ENCODE peak calls at places on chromosomes 5 and 9, in six cellular contexts. One of them, this sample, is unnamed.

GRCh38 chr9:132543251-132543650 is 39.2 kb upstream of the BARHL1 start:
- DNase-seq in H9: no peak
- DNase-seq in IMR-90: no peak
- DNase-seq in H1: no peak
- DNase-seq in mesenchymal stem cell: no peak
- DNase-seq in neuronal stem cell: no peak
- DNase-seq in this sample: no peak

GRCh38 chr5:16713386-16713928 is 96.7 kb upstream of the RETREG1 start:
- DNase-seq in H9: peak
- DNase-seq in mesenchymal stem cell: peak
- DNase-seq in neuronal stem cell: peak
- DNase-seq in H1: no peak
- DNase-seq in IMR-90: peak
- DNase-seq in this sample: no peak

GRCh38 chr5:179060116-179061008 is at the start of gene ZNF354C:
- DNase-seq in H9: peak
- DNase-seq in IMR-90: peak
- DNase-seq in mesenchymal stem cell: peak
- DNase-seq in neuronal stem cell: peak
- DNase-seq in H1: peak
- DNase-seq in this sample: peak

GRCh38 chr5:137470111-137470920 is 28.8 kb downstream of the SPOCK1 start:
- DNase-seq in IMR-90: peak
- DNase-seq in H9: no peak
- DNase-seq in H1: no peak
- DNase-seq in mesenchymal stem cell: no peak
- DNase-seq in neuronal stem cell: no peak
- DNase-seq in this sample: peak

GRCh38 chr5:95365302-95366095 is 25.7 kb upstream of the FAM81B start:
- DNase-seq in IMR-90: no peak
- DNase-seq in neuronal stem cell: no peak
- DNase-seq in mesenchymal stem cell: no peak
- DNase-seq in H1: no peak
- DNase-seq in H9: no peak
- DNase-seq in this sample: no peak

GRCh38 chr5:143776951-143777350 is 35.0 kb upstream of the HMHB1 start:
- DNase-seq in H9: no peak
- DNase-seq in mesenchymal stem cell: no peak
- DNase-seq in IMR-90: no peak
- DNase-seq in neuronal stem cell: no peak
- DNase-seq in H1: no peak
- DNase-seq in this sample: no peak

GRCh38 chr9:137575382-137575724 is 3.4 kb downstream of the DPH7 start:
- DNase-seq in IMR-90: no peak
- DNase-seq in H9: no peak
- DNase-seq in neuronal stem cell: no peak
- DNase-seq in H1: no peak
- DNase-seq in mesenchymal stem cell: no peak
- DNase-seq in this sample: no peak

GRCh38 chr9:19533373-19533772 is 124.6 kb downstream of the ACER2 start:
- DNase-seq in H1: no peak
- DNase-seq in H9: no peak
- DNase-seq in IMR-90: peak
- DNase-seq in mesenchymal stem cell: peak
- DNase-seq in neuronal stem cell: no peak
- DNase-seq in this sample: no peak

GRCh38 chr5:129379406-129379805 is 80.7 kb upstream of the ADAMTS19 start:
- DNase-seq in mesenchymal stem cell: no peak
- DNase-seq in H9: no peak
- DNase-seq in IMR-90: no peak
- DNase-seq in H1: no peak
- DNase-seq in neuronal stem cell: no peak
- DNase-seq in this sample: no peak

DNA sequence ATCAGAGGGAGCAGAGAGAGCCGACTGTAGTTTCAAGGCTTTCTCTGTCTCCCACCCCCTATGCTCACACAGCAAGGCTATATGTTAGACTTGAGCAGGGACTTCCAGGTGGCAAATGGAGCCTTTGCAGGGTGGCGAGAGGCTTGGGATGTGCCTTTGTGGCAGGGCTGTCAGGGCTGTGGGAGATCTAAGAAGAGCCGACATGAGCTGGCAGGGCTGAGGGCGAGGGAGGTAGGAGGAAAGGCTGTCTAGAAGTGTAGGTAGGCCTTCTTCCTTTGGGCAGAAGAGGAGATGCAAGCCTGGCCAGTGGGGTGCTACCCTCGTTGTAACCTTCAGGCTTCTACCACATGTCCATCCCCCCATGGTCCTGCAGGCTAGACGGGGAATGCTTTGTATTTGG is 15.1 kb downstream of the CXXC5 start:
- DNase-seq in H1: no peak
- DNase-seq in IMR-90: no peak
- DNase-seq in neuronal stem cell: no peak
- DNase-seq in mesenchymal stem cell: no peak
- DNase-seq in H9: no peak
- DNase-seq in this sample: no peak
- H4K91ac ChIP-seq in H1: no peak
- H4K91ac ChIP-seq in IMR-90: peak
- H4K91ac ChIP-seq in neuronal stem cell: no peak
- H4K91ac ChIP-seq in mesenchymal stem cell: no peak
- H4K91ac ChIP-seq in H9: no peak
- H4K91ac ChIP-seq in this sample: no peak

GRCh38 chr5:169991115-169991514 is 10.8 kb upstream of the INSYN2B start:
- DNase-seq in mesenchymal stem cell: no peak
- DNase-seq in neuronal stem cell: no peak
- DNase-seq in IMR-90: no peak
- DNase-seq in H9: no peak
- DNase-seq in H1: no peak
- DNase-seq in this sample: no peak
- H2BK5ac ChIP-seq in mesenchymal stem cell: no peak
- H2BK5ac ChIP-seq in neuronal stem cell: no peak
- H2BK5ac ChIP-seq in IMR-90: no peak
- H2BK5ac ChIP-seq in H9: no peak
- H2BK5ac ChIP-seq in H1: no peak
- H2BK5ac ChIP-seq in this sample: no peak

GRCh38 chr9:93480728-93481324 is 27.4 kb upstream of the FAM120AOS start:
- DNase-seq in H1: no peak
- DNase-seq in neuronal stem cell: no peak
- DNase-seq in mesenchymal stem cell: no peak
- DNase-seq in IMR-90: no peak
- DNase-seq in H9: no peak
- DNase-seq in this sample: no peak
- H3K18ac ChIP-seq in H1: no peak
- H3K18ac ChIP-seq in neuronal stem cell: peak
- H3K18ac ChIP-seq in mesenchymal stem cell: peak
- H3K18ac ChIP-seq in IMR-90: no peak
- H3K18ac ChIP-seq in H9: no peak
- H3K18ac ChIP-seq in this sample: peak

GRCh38 chr5:73757421-73757820 is 131.4 kb downstream of the ARHGEF28 start:
- DNase-seq in neuronal stem cell: no peak
- DNase-seq in H9: no peak
- DNase-seq in IMR-90: no peak
- DNase-seq in mesenchymal stem cell: no peak
- DNase-seq in H1: no peak
- DNase-seq in this sample: no peak
- H4K91ac ChIP-seq in neuronal stem cell: no peak
- H4K91ac ChIP-seq in H9: no peak
- H4K91ac ChIP-seq in IMR-90: no peak
- H4K91ac ChIP-seq in mesenchymal stem cell: no peak
- H4K91ac ChIP-seq in H1: no peak
- H4K91ac ChIP-seq in this sample: no peak

DNA sequence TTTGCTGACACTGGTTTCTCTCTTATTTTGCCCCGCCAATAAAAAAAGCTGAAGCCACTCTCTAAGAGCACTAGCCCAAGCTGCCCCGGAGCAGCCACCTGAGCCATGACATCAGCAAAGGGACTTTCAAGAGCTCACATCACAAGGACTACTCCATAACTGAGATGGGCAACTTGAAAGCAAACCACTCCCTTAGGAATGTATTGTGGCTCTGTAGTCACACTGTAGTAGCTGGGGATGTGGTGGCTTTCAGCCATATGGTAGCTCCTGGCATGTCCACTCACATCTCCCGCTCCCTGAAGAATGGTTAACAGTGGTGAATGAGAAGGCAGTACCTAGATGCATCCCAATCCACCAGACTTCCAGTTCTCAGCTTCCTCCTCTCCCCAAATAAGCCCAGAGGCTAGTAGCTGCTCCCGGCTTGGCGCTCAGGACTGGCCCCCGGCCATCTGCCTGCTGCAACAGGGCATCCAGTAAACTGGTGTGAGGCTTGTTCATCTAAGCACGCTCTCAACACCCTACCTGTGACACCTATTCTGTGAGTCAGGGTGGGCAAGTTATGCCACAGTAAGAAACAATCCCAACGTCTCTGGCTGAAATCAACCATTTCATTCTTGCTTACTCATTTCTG is 63.7 kb downstream of the S1PR3 start:
- DNase-seq in mesenchymal stem cell: no peak
- DNase-seq in neuronal stem cell: no peak
- DNase-seq in H1: no peak
- DNase-seq in IMR-90: no peak
- DNase-seq in H9: no peak
- DNase-seq in this sample: no peak
- H2BK5ac ChIP-seq in mesenchymal stem cell: no peak
- H2BK5ac ChIP-seq in neuronal stem cell: no peak
- H2BK5ac ChIP-seq in H1: no peak
- H2BK5ac ChIP-seq in IMR-90: no peak
- H2BK5ac ChIP-seq in H9: no peak
- H2BK5ac ChIP-seq in this sample: no peak

GRCh38 chr9:35001803-35002502 is 12.4 kb downstream of the DNAJB5 start:
- DNase-seq in H9: no peak
- DNase-seq in IMR-90: peak
- DNase-seq in mesenchymal stem cell: no peak
- DNase-seq in neuronal stem cell: no peak
- DNase-seq in H1: no peak
- DNase-seq in this sample: peak
- H3K18ac ChIP-seq in H9: no peak
- H3K18ac ChIP-seq in IMR-90: no peak
- H3K18ac ChIP-seq in mesenchymal stem cell: no peak
- H3K18ac ChIP-seq in neuronal stem cell: no peak
- H3K18ac ChIP-seq in H1: no peak
- H3K18ac ChIP-seq in this sample: no peak

This sample was measured in trophoblast cell.